ENCODE peak calls at places on chromosomes 16 and 17, in five cellular contexts. C, M, T, H and D are unnamed samples.

GRCh38 chr17:81197409-81197795 is 25.4 kb downstream of the CEP131 start:
- DNase-seq in C (no peak), M (no peak), T (no peak), H (no peak), D (no peak)

GRCh38 chr16:24070851-24071250 is 185.3 kb upstream of the CACNG3 start:
- DNase-seq in C (no peak), M (no peak), T (peak), H (peak), D (no peak)

GRCh38 chr16:78437352-78437968 is 338.0 kb downstream of the WWOX start:
- DNase-seq in C (no peak), M (no peak), T (peak), H (peak), D (no peak)

GRCh38 chr16:12833939-12834338 is 30.3 kb upstream of the CPPED1 start:
- DNase-seq in C (no peak), M (no peak), T (peak), H (no peak), D (no peak)

GRCh38 chr17:62030264-62030663 is 34.8 kb downstream of the MED13 start:
- DNase-seq in C (no peak), M (no peak), T (no peak), H (no peak), D (no peak)

GRCh38 chr16:57824880-57825279 is 22.6 kb upstream of the KIFC3 start:
- DNase-seq in C (no peak), M (no peak), T (peak), H (no peak), D (no peak)

GRCh38 chr17:17304521-17304985 is 1.4 kb downstream of the NT5M start:
- DNase-seq in C (no peak), M (no peak), T (no peak), H (peak), D (no peak)

GRCh38 chr17:47192549-47192948 is 3.5 kb upstream of the CDC27 start:
- DNase-seq in C (no peak), M (no peak), T (no peak), H (no peak), D (no peak)

GRCh38 chr17:37607637-37608368 is 1.4 kb downstream of the SYNRG start:
- DNase-seq in C (no peak), M (no peak), T (peak), H (peak), D (no peak)

GRCh38 chr16:86444274-86445060 is 65.9 kb upstream of the FOXF1 start:
- DNase-seq in C (no peak), M (no peak), T (no peak), H (no peak), D (no peak)

GRCh38 chr17:74008196-74008595 is 195.3 kb upstream of the RPL38 start:
- DNase-seq in C (no peak), M (no peak), T (peak), H (no peak), D (no peak)

GRCh38 chr16:30381351-30382041 is 865 bp downstream of the SEPTIN1 start:
- DNase-seq in C (no peak), M (no peak), T (no peak), H (no peak), D (no peak)

GRCh38 chr16:87569601-87570559 is 32.4 kb upstream of the JPH3 start:
- DNase-seq in C (no peak), M (no peak), T (no peak), H (no peak), D (no peak)

GRCh38 chr16:81189100-81189664 is 49.3 kb upstream of the BCO1 start:
- DNase-seq in C (no peak), M (no peak), T (no peak), H (peak), D (no peak)

GRCh38 chr17:31392856-31393748 is 1.6 kb downstream of the RAB11FIP4 start:
- DNase-seq in C (no peak), M (no peak), T (no peak), H (peak), D (no peak)